ENCODE peak calls at places on chromosomes 4 and X, in seven cellular contexts. B is SK-N-SH, Z is GM12878, V is HepG2, P is HCT116, X is K562, S is H1. W is an unnamed sample.

GRCh38 chr4:8874003-8874895 is 2.6 kb upstream of the HMX1 start:
- DNase-seq in B (no peak), Z (no peak), V (no peak), P (no peak), X (no peak), S (no peak), W (no peak)

GRCh38 chrX:149638860-149639259 is 7.3 kb upstream of the TMEM185A start:
- DNase-seq in B (no peak), Z (no peak), V (no peak), P (no peak), X (no peak), S (no peak), W (no peak)

GRCh38 chr4:85477538-85477937 is 2.6 kb downstream of the ARHGAP24 start:
- DNase-seq in B (no peak), Z (no peak), V (no peak), P (no peak), X (no peak), S (no peak), W (no peak)

GRCh38 chr4:8099981-8100464 is 58.6 kb downstream of the ABLIM2 start:
- DNase-seq in B (no peak), Z (no peak), V (no peak), P (no peak), X (no peak), S (no peak), W (no peak)

GRCh38 chrX:45596190-45596808 is 395.6 kb upstream of the DIPK2B start:
- DNase-seq in B (no peak), Z (no peak), V (no peak), P (no peak), X (no peak), S (no peak), W (no peak)

GRCh38 chr4:102598102-102598758 is 97.1 kb downstream of the NFKB1 start:
- DNase-seq in B (no peak), Z (no peak), V (no peak), P (no peak), X (no peak), S (no peak), W (no peak)

GRCh38 chrX:54807524-54808108 is at the start of gene MAGED2:
- DNase-seq in B (peak; percentile 62), Z (no peak), V (no peak), P (no peak), X (peak; percentile 25), S (no peak), W (peak; percentile 60)

GRCh38 chr4:121451310-121451709 is 70.5 kb upstream of the QRFPR start:
- DNase-seq in B (no peak), Z (no peak), V (no peak), P (no peak), X (no peak), S (no peak), W (no peak)

GRCh38 chr4:122701061-122701460 is 31.4 kb upstream of the BBS12 start:
- DNase-seq in B (no peak), Z (no peak), V (no peak), P (no peak), X (no peak), S (no peak), W (no peak)

GRCh38 chrX:96563663-96564062 is 121.0 kb upstream of the DIAPH2 start:
- DNase-seq in B (no peak), Z (no peak), V (no peak), P (no peak), X (no peak), S (no peak), W (no peak)

GRCh38 chr4:13169731-13170130 is 314.4 kb downstream of the RAB28 start:
- DNase-seq in B (no peak), Z (no peak), V (no peak), P (no peak), X (no peak), S (no peak), W (no peak)

GRCh38 chr4:24419147-24420034 is 165.0 kb downstream of the DHX15 start:
- DNase-seq in B (peak; percentile 63), Z (peak; percentile 12), V (peak; percentile 47), P (peak; percentile 41), X (peak; percentile 74), S (peak; percentile 41), W (peak; percentile 66)

GRCh38 chr4:105520819-105521790 is 31.3 kb upstream of the ARHGEF38 start:
- DNase-seq in B (peak; percentile 69), Z (peak; percentile 15), V (peak; percentile 35), P (peak; percentile 32), X (peak; percentile 26), S (no peak), W (no peak)

GRCh38 chr4:37890501-37891220 is at the start of gene TBC1D1:
- DNase-seq in B (peak; percentile 69), Z (no peak), V (no peak), P (no peak), X (no peak), S (no peak), W (peak; percentile 46)

GRCh38 chrX:100868273-100868672 is 5.9 kb downstream of the NOX1 start:
- DNase-seq in B (no peak), Z (no peak), V (no peak), P (no peak), X (no peak), S (no peak), W (no peak)

GRCh38 chr4:35939746-35940145 is 304.6 kb downstream of the ARAP2 start:
- DNase-seq in B (no peak), Z (no peak), V (no peak), P (no peak), X (no peak), S (no peak), W (no peak)

GRCh38 chr4:168766537-168767316 is 243.3 kb downstream of the CBR4 start:
- DNase-seq in B (no peak), Z (no peak), V (no peak), P (no peak), X (no peak), S (no peak), W (no peak)

GRCh38 chr4:762211-763190 is 56.9 kb downstream of the PCGF3 start:
- DNase-seq in B (peak; percentile 62), Z (no peak), V (peak; percentile 58), P (no peak), X (no peak), S (no peak), W (peak; percentile 59)

GRCh38 chr4:102551946-102552575 is 50.9 kb downstream of the NFKB1 start:
- DNase-seq in B (no peak), Z (no peak), V (no peak), P (no peak), X (no peak), S (no peak), W (no peak)

DNA sequence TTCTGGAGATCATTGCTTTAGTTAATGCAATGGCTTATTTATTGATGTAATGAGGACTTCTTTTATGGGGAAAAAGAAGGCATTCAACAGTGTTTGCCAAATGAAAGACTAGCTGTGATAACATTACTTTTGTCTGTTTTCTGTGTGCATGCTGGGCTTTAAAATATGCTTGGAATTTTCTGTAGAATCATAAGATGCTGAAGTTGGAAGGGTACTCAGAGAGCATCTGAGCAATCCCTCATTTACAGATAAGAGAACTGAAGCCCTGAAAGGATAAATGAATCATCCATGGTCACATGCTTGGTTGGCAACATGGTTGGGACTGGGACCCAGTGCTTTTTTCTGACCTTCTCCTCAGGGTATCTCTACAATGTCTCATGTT is 31.4 kb upstream of the PITX2 start:
- DNase-seq in B (no peak), Z (no peak), V (no peak), P (no peak), X (no peak), S (no peak), W (no peak)
- TF ChIP-seq JUND in B (no peak), Z (no peak), V (no peak), P (no peak), X (no peak), S (no peak), W (no peak)

GRCh38 chr4:186015212-186015817 is 53.6 kb upstream of the TLR3 start:
- DNase-seq in B (no peak), Z (no peak), V (no peak), P (no peak), X (no peak), S (no peak), W (no peak)
- TF ChIP-seq JUND in B (no peak), Z (no peak), V (no peak), P (no peak), X (no peak), S (no peak), W (no peak)

GRCh38 chr4:165873298-165874071 is 448 bp downstream of the TLL1 start:
- DNase-seq in B (peak; percentile 77), Z (no peak), V (peak; percentile 3), P (no peak), X (no peak), S (no peak), W (peak; percentile 59)
- TF ChIP-seq JUND in B (no peak), Z (no peak), V (no peak), P (no peak), X (no peak), S (no peak), W (no peak)

GRCh38 chrX:153411255-153411987 is at the start of gene ZFP92:
- DNase-seq in B (peak; percentile 88), Z (no peak), V (no peak), P (no peak), X (peak; percentile 93), S (no peak), W (no peak)
- TF ChIP-seq JUND in B (no peak), Z (no peak), V (no peak), P (no peak), X (no peak), S (no peak), W (no peak)

GRCh38 chr4:139278956-139279722 is 886 bp downstream of the MGARP start:
- DNase-seq in B (peak; percentile 36), Z (no peak), V (no peak), P (no peak), X (no peak), S (no peak), W (no peak)

GRCh38 chr4:139282375-139283075 is 2.5 kb upstream of the MGARP start:
- DNase-seq in B (no peak), Z (no peak), V (no peak), P (no peak), X (no peak), S (no peak), W (no peak)

GRCh38 chr4:139278450-139278849 is 1.6 kb downstream of the MGARP start:
- DNase-seq in B (no peak), Z (no peak), V (no peak), P (no peak), X (no peak), S (no peak), W (no peak)

GRCh38 chr4:139279723-139280620 is at the start of gene MGARP:
- DNase-seq in B (peak; percentile 66), Z (no peak), V (no peak), P (no peak), X (no peak), S (peak; percentile 50), W (no peak)

GRCh38 chr4:139281212-139281611 is 1.2 kb upstream of the MGARP start:
- DNase-seq in B (no peak), Z (no peak), V (no peak), P (no peak), X (no peak), S (no peak), W (peak; percentile 19)
- TF ChIP-seq JUND in B (no peak), Z (no peak), V (no peak), P (no peak), X (no peak), S (no peak), W (no peak)

GRCh38 chrX:28880136-28880535 is 292.9 kb downstream of the IL1RAPL1 start:
- DNase-seq in B (no peak), Z (no peak), V (no peak), P (no peak), X (no peak), S (no peak), W (no peak)
- TF ChIP-seq JUND in B (no peak), Z (no peak), V (no peak), P (no peak), X (no peak), S (no peak), W (no peak)

GRCh38 chrX:119266364-119266995 is 30.4 kb downstream of the PGRMC1 start:
- DNase-seq in B (peak; percentile 53), Z (no peak), V (peak; percentile 0), P (peak; percentile 6), X (peak; percentile 27), S (no peak), W (peak; percentile 5)
- TF ChIP-seq JUND in B (no peak), Z (no peak), V (no peak), P (no peak), X (no peak), S (no peak), W (no peak)